ENCODE peak calls at places on chromosomes 13 and 19, in six cellular contexts. One of them, this sample, is unnamed.
A peak's percentile ranks its signal among the peaks of the same experiment; 100 is the strongest.

GRCh38 chr13:60352644-60353043 is 44.4 kb upstream of the TDRD3 start:
- DNase-seq in astrocyte: no peak
- DNase-seq in neural progenitor cell: no peak
- DNase-seq in effector memory CD4-positive, alpha-beta T cell: no peak
- DNase-seq in heart right ventricle: no peak
- DNase-seq in spleen: no peak
- DNase-seq in this sample: no peak

GRCh38 chr13:87669379-87669978 is 1.7 kb upstream of the SLITRK5 start:
- DNase-seq in astrocyte: no peak
- DNase-seq in neural progenitor cell: peak; percentile 56
- DNase-seq in effector memory CD4-positive, alpha-beta T cell: no peak
- DNase-seq in heart right ventricle: no peak
- DNase-seq in spleen: no peak
- DNase-seq in this sample: no peak

GRCh38 chr13:99496322-99497142 is 4.7 kb upstream of the TM9SF2 start:
- DNase-seq in astrocyte: peak; percentile 6
- DNase-seq in neural progenitor cell: no peak
- DNase-seq in effector memory CD4-positive, alpha-beta T cell: peak; percentile 68
- DNase-seq in heart right ventricle: peak; percentile 84
- DNase-seq in spleen: peak; percentile 84
- DNase-seq in this sample: peak; percentile 78

GRCh38 chr19:12111176-12111575 is 29.0 kb downstream of the ZNF20 start:
- DNase-seq in astrocyte: no peak
- DNase-seq in neural progenitor cell: no peak
- DNase-seq in effector memory CD4-positive, alpha-beta T cell: no peak
- DNase-seq in heart right ventricle: no peak
- DNase-seq in spleen: no peak
- DNase-seq in this sample: no peak

GRCh38 chr13:113122571-113123225 is at the start of gene F10:
- DNase-seq in astrocyte: no peak
- DNase-seq in neural progenitor cell: peak; percentile 72
- DNase-seq in effector memory CD4-positive, alpha-beta T cell: no peak
- DNase-seq in heart right ventricle: peak; percentile 47
- DNase-seq in spleen: peak; percentile 64
- DNase-seq in this sample: no peak

GRCh38 chr13:41222259-41222852 is 28.0 kb upstream of the KBTBD7 start:
- DNase-seq in astrocyte: peak; percentile 23
- DNase-seq in neural progenitor cell: peak; percentile 61
- DNase-seq in effector memory CD4-positive, alpha-beta T cell: peak; percentile 12
- DNase-seq in heart right ventricle: peak; percentile 30
- DNase-seq in spleen: no peak
- DNase-seq in this sample: peak; percentile 58

GRCh38 chr13:94195715-94196114 is 283.8 kb downstream of the DCT start:
- DNase-seq in astrocyte: peak; percentile 98
- DNase-seq in neural progenitor cell: no peak
- DNase-seq in effector memory CD4-positive, alpha-beta T cell: no peak
- DNase-seq in heart right ventricle: no peak
- DNase-seq in spleen: no peak
- DNase-seq in this sample: no peak

GRCh38 chr13:95813139-95813538 is 136.2 kb downstream of the DNAJC3 start:
- DNase-seq in astrocyte: no peak
- DNase-seq in neural progenitor cell: no peak
- DNase-seq in effector memory CD4-positive, alpha-beta T cell: no peak
- DNase-seq in heart right ventricle: no peak
- DNase-seq in spleen: no peak
- DNase-seq in this sample: no peak

GRCh38 chr13:72246396-72246795 is 379.4 kb upstream of the DACH1 start:
- DNase-seq in astrocyte: peak; percentile 12
- DNase-seq in neural progenitor cell: no peak
- DNase-seq in effector memory CD4-positive, alpha-beta T cell: no peak
- DNase-seq in heart right ventricle: no peak
- DNase-seq in spleen: no peak
- DNase-seq in this sample: no peak

GRCh38 chr19:45821103-45821521 is 6.0 kb upstream of the RSPH6A start:
- DNase-seq in astrocyte: no peak
- DNase-seq in neural progenitor cell: no peak
- DNase-seq in effector memory CD4-positive, alpha-beta T cell: no peak
- DNase-seq in heart right ventricle: no peak
- DNase-seq in spleen: no peak
- DNase-seq in this sample: no peak

GRCh38 chr13:73880365-73880764 is 253.8 kb downstream of the KLF12 start:
- DNase-seq in astrocyte: peak; percentile 63
- DNase-seq in neural progenitor cell: no peak
- DNase-seq in effector memory CD4-positive, alpha-beta T cell: no peak
- DNase-seq in heart right ventricle: no peak
- DNase-seq in spleen: no peak
- DNase-seq in this sample: no peak

GRCh38 chr13:31431722-31432137 is 232.0 kb downstream of the B3GLCT start:
- DNase-seq in astrocyte: peak; percentile 6
- DNase-seq in neural progenitor cell: peak; percentile 67
- DNase-seq in effector memory CD4-positive, alpha-beta T cell: no peak
- DNase-seq in heart right ventricle: peak; percentile 55
- DNase-seq in spleen: no peak
- DNase-seq in this sample: no peak

DNA sequence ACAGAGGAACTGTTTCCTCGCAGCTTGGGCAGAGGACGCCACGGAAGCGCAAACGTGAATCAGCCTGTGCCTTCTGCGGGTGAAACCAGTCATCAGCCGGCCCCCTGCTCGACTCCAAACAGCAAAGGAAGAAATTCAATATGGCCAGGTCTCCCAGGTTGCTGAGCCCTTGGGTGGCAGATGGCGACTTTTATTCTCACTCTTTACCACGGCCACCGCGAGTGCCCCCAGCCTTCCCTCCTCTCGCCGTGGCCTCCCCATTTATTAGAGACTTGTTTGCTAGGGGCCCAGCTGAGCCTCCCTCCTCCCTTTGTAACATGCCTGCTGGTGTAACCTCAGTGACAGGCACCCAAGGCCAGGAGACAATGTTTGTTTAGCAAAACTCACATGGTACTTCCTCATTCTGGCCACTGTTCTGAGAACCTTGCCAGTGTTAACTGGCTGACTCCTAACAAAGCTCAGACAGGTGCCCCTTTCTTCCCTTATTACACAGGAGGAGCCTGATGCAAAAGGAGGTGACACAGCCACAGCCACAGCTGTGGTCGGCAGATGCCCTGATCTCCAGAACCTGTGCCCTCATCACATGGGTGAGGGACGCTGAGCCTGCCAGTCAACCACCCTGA is 5.8 kb downstream of the RAB20 start:
- DNase-seq in astrocyte: no peak
- DNase-seq in neural progenitor cell: no peak
- DNase-seq in effector memory CD4-positive, alpha-beta T cell: no peak
- DNase-seq in heart right ventricle: no peak
- DNase-seq in spleen: peak; percentile 70
- DNase-seq in this sample: no peak
- H3K27ac ChIP-seq in astrocyte: no peak overlapping the region
- H3K27ac ChIP-seq in neural progenitor cell: no peak overlapping the region
- H3K27ac ChIP-seq in effector memory CD4-positive, alpha-beta T cell: no peak overlapping the region
- H3K27ac ChIP-seq in heart right ventricle: no peak overlapping the region
- H3K27ac ChIP-seq in spleen: no peak overlapping the region
- H3K27ac ChIP-seq in this sample: no peak overlapping the region

DNA sequence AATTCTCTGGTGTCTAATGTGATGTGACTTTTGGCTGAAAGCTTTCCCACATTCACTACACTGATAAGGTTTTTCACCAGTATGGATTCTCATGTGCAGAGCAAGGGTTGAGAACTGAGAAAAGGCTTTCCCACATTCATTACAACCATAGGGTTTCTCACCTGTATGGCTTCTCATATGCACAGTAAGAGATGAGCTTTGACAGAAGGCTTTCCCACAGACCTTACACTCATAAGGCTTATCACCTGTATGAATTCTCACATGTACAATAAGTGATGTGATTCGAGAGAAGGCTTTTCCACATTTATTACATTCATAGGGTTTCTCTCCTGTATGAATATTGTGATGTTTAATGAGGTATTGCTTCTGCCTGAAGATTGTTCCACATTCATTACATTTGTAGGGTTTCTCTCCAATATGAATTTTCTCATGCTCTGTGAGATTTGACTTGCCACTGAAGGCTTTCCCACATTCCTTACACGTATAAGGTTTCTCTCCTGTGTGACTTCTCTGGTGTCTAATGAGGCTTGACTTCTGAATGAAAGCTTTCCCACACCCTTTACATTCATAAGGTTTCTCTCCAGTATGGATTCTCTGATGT is 14.0 kb downstream of the ZNF260 start:
- DNase-seq in astrocyte: no peak
- DNase-seq in neural progenitor cell: no peak
- DNase-seq in effector memory CD4-positive, alpha-beta T cell: no peak
- DNase-seq in heart right ventricle: no peak
- DNase-seq in spleen: no peak
- DNase-seq in this sample: no peak
- H3K9me3 ChIP-seq in astrocyte: peaks cover 51% of the 10 kb centered on the region
- H3K9me3 ChIP-seq in neural progenitor cell: peaks cover 85% of the 10 kb centered on the region
- H3K9me3 ChIP-seq in effector memory CD4-positive, alpha-beta T cell: peaks cover 65% of the 10 kb centered on the region
- H3K9me3 ChIP-seq in heart right ventricle: peaks cover 100% of the 10 kb centered on the region
- H3K9me3 ChIP-seq in spleen: peaks cover 100% of the 10 kb centered on the region
- H3K9me3 ChIP-seq in this sample: peaks cover 89% of the 10 kb centered on the region

GRCh38 chr19:30896551-30896950 is 452.7 kb downstream of the TSHZ3 start:
- DNase-seq in astrocyte: no peak
- DNase-seq in neural progenitor cell: no peak
- DNase-seq in effector memory CD4-positive, alpha-beta T cell: no peak
- DNase-seq in heart right ventricle: peak; percentile 73
- DNase-seq in spleen: no peak
- DNase-seq in this sample: no peak
- H3K27ac ChIP-seq in astrocyte: no peak overlapping the region
- H3K27ac ChIP-seq in neural progenitor cell: no peak overlapping the region
- H3K27ac ChIP-seq in effector memory CD4-positive, alpha-beta T cell: no peak overlapping the region
- H3K27ac ChIP-seq in heart right ventricle: peak overlapping the region; percentile 23
- H3K27ac ChIP-seq in spleen: no peak overlapping the region
- H3K27ac ChIP-seq in this sample: no peak overlapping the region

GRCh38 chr19:6711605-6712004 is 8.8 kb downstream of the C3 start:
- DNase-seq in astrocyte: no peak
- DNase-seq in neural progenitor cell: no peak
- DNase-seq in effector memory CD4-positive, alpha-beta T cell: no peak
- DNase-seq in heart right ventricle: no peak
- DNase-seq in spleen: peak; percentile 40
- DNase-seq in this sample: no peak

GRCh38 chr19:6711078-6711361 is 9.4 kb downstream of the C3 start:
- DNase-seq in astrocyte: no peak
- DNase-seq in neural progenitor cell: no peak
- DNase-seq in effector memory CD4-positive, alpha-beta T cell: no peak
- DNase-seq in heart right ventricle: no peak
- DNase-seq in spleen: no peak
- DNase-seq in this sample: no peak

GRCh38 chr19:6710273-6711077 is 10.0 kb downstream of the C3 start:
- DNase-seq in astrocyte: no peak
- DNase-seq in neural progenitor cell: peak; percentile 60
- DNase-seq in effector memory CD4-positive, alpha-beta T cell: no peak
- DNase-seq in heart right ventricle: no peak
- DNase-seq in spleen: peak; percentile 74
- DNase-seq in this sample: no peak

GRCh38 chr19:6712692-6713670 is 7.5 kb downstream of the C3 start:
- DNase-seq in astrocyte: no peak
- DNase-seq in neural progenitor cell: no peak
- DNase-seq in effector memory CD4-positive, alpha-beta T cell: no peak
- DNase-seq in heart right ventricle: no peak
- DNase-seq in spleen: peak; percentile 44
- DNase-seq in this sample: no peak

GRCh38 chr19:6712231-6712630 is 8.2 kb downstream of the C3 start:
- DNase-seq in astrocyte: no peak
- DNase-seq in neural progenitor cell: no peak
- DNase-seq in effector memory CD4-positive, alpha-beta T cell: no peak
- DNase-seq in heart right ventricle: no peak
- DNase-seq in spleen: peak; percentile 47
- DNase-seq in this sample: no peak
- H3K9me3 ChIP-seq in astrocyte: peaks cover under 1% of the 10 kb centered on the region
- H3K9me3 ChIP-seq in neural progenitor cell: no peaks in the 10 kb centered on the region
- H3K9me3 ChIP-seq in effector memory CD4-positive, alpha-beta T cell: no peaks in the 10 kb centered on the region
- H3K9me3 ChIP-seq in heart right ventricle: no peaks in the 10 kb centered on the region
- H3K9me3 ChIP-seq in spleen: no peaks in the 10 kb centered on the region
- H3K9me3 ChIP-seq in this sample: no peaks in the 10 kb centered on the region

DNA sequence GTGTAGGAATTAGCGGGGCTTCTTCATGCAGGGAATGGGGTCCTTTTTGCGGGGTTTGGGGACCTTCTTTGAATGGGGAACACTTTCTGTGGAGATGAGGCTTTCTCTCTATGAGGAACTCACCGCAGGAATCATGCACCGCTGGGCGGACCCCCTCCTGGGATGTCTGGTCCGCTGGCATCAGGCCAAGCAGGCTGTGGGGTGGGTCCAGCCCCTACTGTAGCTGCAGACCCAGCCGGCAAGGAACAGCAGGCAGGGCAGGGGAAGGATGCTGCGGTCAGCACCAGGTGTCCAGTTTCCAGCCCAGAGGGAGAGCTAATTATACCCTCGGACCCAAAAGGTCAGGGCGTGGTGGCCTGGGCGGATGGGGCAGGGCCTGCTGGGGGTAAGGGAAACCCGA is 1.8 kb downstream of the MYBPC2 start:
- DNase-seq in astrocyte: no peak
- DNase-seq in neural progenitor cell: peak; percentile 38
- DNase-seq in effector memory CD4-positive, alpha-beta T cell: no peak
- DNase-seq in heart right ventricle: no peak
- DNase-seq in spleen: peak; percentile 91
- DNase-seq in this sample: no peak
- H3K27ac ChIP-seq in astrocyte: no peak overlapping the region
- H3K27ac ChIP-seq in neural progenitor cell: no peak overlapping the region
- H3K27ac ChIP-seq in effector memory CD4-positive, alpha-beta T cell: no peak overlapping the region
- H3K27ac ChIP-seq in heart right ventricle: no peak overlapping the region
- H3K27ac ChIP-seq in spleen: no peak overlapping the region
- H3K27ac ChIP-seq in this sample: no peak overlapping the region

GRCh38 chr19:22616659-22617058 is 17.5 kb upstream of the ZNF492 start:
- DNase-seq in astrocyte: no peak
- DNase-seq in neural progenitor cell: no peak
- DNase-seq in effector memory CD4-positive, alpha-beta T cell: no peak
- DNase-seq in heart right ventricle: no peak
- DNase-seq in spleen: no peak
- DNase-seq in this sample: no peak
- H3K9me3 ChIP-seq in astrocyte: peaks cover 11% of the 10 kb centered on the region
- H3K9me3 ChIP-seq in neural progenitor cell: peaks cover 7% of the 10 kb centered on the region
- H3K9me3 ChIP-seq in effector memory CD4-positive, alpha-beta T cell: no peaks in the 10 kb centered on the region
- H3K9me3 ChIP-seq in heart right ventricle: no peaks in the 10 kb centered on the region
- H3K9me3 ChIP-seq in spleen: peaks cover 87% of the 10 kb centered on the region
- H3K9me3 ChIP-seq in this sample: no peaks in the 10 kb centered on the region

GRCh38 chr19:31317098-31317497 is 32.1 kb downstream of the TSHZ3 start:
- DNase-seq in astrocyte: no peak
- DNase-seq in neural progenitor cell: no peak
- DNase-seq in effector memory CD4-positive, alpha-beta T cell: no peak
- DNase-seq in heart right ventricle: no peak
- DNase-seq in spleen: no peak
- DNase-seq in this sample: no peak
- H3K27ac ChIP-seq in astrocyte: no peak overlapping the region
- H3K27ac ChIP-seq in neural progenitor cell: peak overlapping the region; percentile 96
- H3K27ac ChIP-seq in effector memory CD4-positive, alpha-beta T cell: no peak overlapping the region
- H3K27ac ChIP-seq in heart right ventricle: peak overlapping the region; percentile 57
- H3K27ac ChIP-seq in spleen: no peak overlapping the region
- H3K27ac ChIP-seq in this sample: no peak overlapping the region

This sample was measured in naive thymus-derived CD4-positive, alpha-beta T cell.